ENCODE peak calls at places on chromosomes 5 and 9, in four cellular contexts. W is CD4-positive, alpha-beta T cell; U is DND-41; D is uterus. K is an unnamed sample.

GRCh38 chr5:137342764-137343163 is 156.4 kb downstream of the SPOCK1 start:
- DNase-seq in W (no peak), U (no peak), D (no peak), K (no peak)

GRCh38 chr9:134321571-134321930 is 4.7 kb upstream of the RXRA start:
- DNase-seq in W (no peak), D (no peak), U (no peak), K (no peak)

GRCh38 chr9:130214921-130215320 is 42.7 kb downstream of the NCS1 start:
- DNase-seq in D (no peak), U (no peak), W (no peak), K (no peak)

GRCh38 chr9:130962418-130963316 is 23.6 kb upstream of the FIBCD1 start:
- DNase-seq in W (no peak), U (no peak), D (peak; percentile 19), K (no peak)

GRCh38 chr5:127092690-127093089 is 19.4 kb upstream of the C5orf63 start:
- DNase-seq in W (no peak), U (no peak), D (no peak), K (no peak)

GRCh38 chr5:98635631-98636030 is 137.8 kb upstream of the RGMB start:
- DNase-seq in W (no peak), U (no peak), D (no peak), K (no peak)

GRCh38 chr5:151741678-151742423 is 16.6 kb downstream of the ATOX1 start:
- DNase-seq in D (no peak), W (no peak), U (no peak), K (no peak)

GRCh38 chr5:69517763-69518212 is 25.2 kb downstream of the OCLN start:
- DNase-seq in W (no peak), D (no peak), U (no peak), K (no peak)

GRCh38 chr5:7904170-7904569 is 35.2 kb downstream of the MTRR start:
- DNase-seq in W (no peak), D (no peak), U (no peak), K (no peak)

GRCh38 chr5:127673401-127673800 is 24.5 kb downstream of the CTXN3 start:
- DNase-seq in D (no peak), U (no peak), W (no peak), K (no peak)

GRCh38 chr5:120436996-120437395 is 27.1 kb upstream of the PRR16 start:
- DNase-seq in W (no peak), U (no peak), D (no peak), K (no peak)

GRCh38 chr5:144697847-144698262 is 527.2 kb downstream of the KCTD16 start:
- DNase-seq in U (no peak), D (no peak), W (no peak), K (no peak)

GRCh38 chr9:97570899-97571298 is 62.3 kb downstream of the TSTD2 start:
- DNase-seq in U (no peak), D (peak; percentile 45), W (no peak), K (no peak)

GRCh38 chr5:62718368-62718767 is 139.7 kb downstream of the LRRC70 start:
- DNase-seq in U (no peak), D (no peak), W (no peak), K (no peak)

GRCh38 chr5:142674438-142675210 is 11.3 kb downstream of the FGF1 start:
- DNase-seq in W (no peak), D (peak; percentile 58), U (no peak), K (no peak)

GRCh38 chr5:174317261-174317894 is 271.9 kb downstream of the NSG2 start:
- DNase-seq in W (no peak), U (peak; percentile 15), D (no peak), K (peak; percentile 68)

GRCh38 chr9:131006601-131007000 is 2.4 kb upstream of the LAMC3 start:
- DNase-seq in D (no peak), U (no peak), W (no peak), K (no peak)

GRCh38 chr5:89556215-89557009 is 673.4 kb upstream of the MEF2C start:
- DNase-seq in U (no peak), W (no peak), D (no peak), K (no peak)

GRCh38 chr9:20023237-20023928 is 234.5 kb upstream of the SLC24A2 start:
- DNase-seq in D (no peak), W (no peak), U (no peak), K (no peak)

GRCh38 chr9:126222835-126223431 is 103.7 kb upstream of the MVB12B start:
- DNase-seq in D (no peak), U (no peak), W (no peak), K (no peak)

GRCh38 chr5:151262532-151262931 is 9.5 kb downstream of the GM2A start:
- DNase-seq in W (no peak), U (no peak), D (no peak), K (no peak)

GRCh38 chr9:101465330-101465915 is 29.8 kb upstream of the ALDOB start:
- DNase-seq in W (no peak), D (peak; percentile 27), U (peak; percentile 4), K (no peak)

GRCh38 chr9:107740088-107740980 is 250.8 kb upstream of the KLF4 start:
- DNase-seq in D (peak; percentile 72), W (no peak), U (no peak), K (no peak)

GRCh38 chr5:150651382-150651781 is 9.7 kb upstream of the MYOZ3 start:
- DNase-seq in D (no peak), U (no peak), W (no peak), K (no peak)

GRCh38 chr9:133234577-133235322 is 25.7 kb upstream of the OBP2B start:
- DNase-seq in W (no peak), U (no peak), D (no peak), K (no peak)

GRCh38 chr9:98043921-98044320 is 12.6 kb upstream of the NANS start:
- DNase-seq in U (no peak), W (no peak), D (no peak), K (no peak)

GRCh38 chr9:82764270-82764669 is 298.7 kb downstream of the RASEF start:
- DNase-seq in D (no peak), U (peak; percentile 13), W (no peak), K (no peak)

GRCh38 chr5:143263272-143263810 is 140.1 kb downstream of the NR3C1 start:
- DNase-seq in U (no peak), D (no peak), W (no peak), K (no peak)

GRCh38 chr9:18072967-18073366 is 401.0 kb upstream of the ADAMTSL1 start:
- DNase-seq in D (peak; percentile 68), W (no peak), U (no peak), K (no peak)

GRCh38 chr5:141421489-141421855 is 621 bp downstream of the PCDHGA11 start:
- DNase-seq in D (no peak), W (no peak), U (no peak), K (no peak)

GRCh38 chr5:141419074-141419880 is 1.6 kb upstream of the PCDHGA11 start:
- DNase-seq in U (no peak), W (no peak), D (no peak), K (no peak)

GRCh38 chr5:141422742-141423291 is 2.0 kb downstream of the PCDHGA11 start:
- DNase-seq in W (no peak), D (no peak), U (no peak), K (no peak)

GRCh38 chr5:141420855-141421488 is at the start of gene PCDHGA11:
- DNase-seq in D (no peak), W (no peak), U (peak; percentile 28), K (peak; percentile 37)
- TF ChIP-seq CTCF in D (no peak), W (no peak), U (peak; percentile 67), K (peak; percentile 65)

DNA sequence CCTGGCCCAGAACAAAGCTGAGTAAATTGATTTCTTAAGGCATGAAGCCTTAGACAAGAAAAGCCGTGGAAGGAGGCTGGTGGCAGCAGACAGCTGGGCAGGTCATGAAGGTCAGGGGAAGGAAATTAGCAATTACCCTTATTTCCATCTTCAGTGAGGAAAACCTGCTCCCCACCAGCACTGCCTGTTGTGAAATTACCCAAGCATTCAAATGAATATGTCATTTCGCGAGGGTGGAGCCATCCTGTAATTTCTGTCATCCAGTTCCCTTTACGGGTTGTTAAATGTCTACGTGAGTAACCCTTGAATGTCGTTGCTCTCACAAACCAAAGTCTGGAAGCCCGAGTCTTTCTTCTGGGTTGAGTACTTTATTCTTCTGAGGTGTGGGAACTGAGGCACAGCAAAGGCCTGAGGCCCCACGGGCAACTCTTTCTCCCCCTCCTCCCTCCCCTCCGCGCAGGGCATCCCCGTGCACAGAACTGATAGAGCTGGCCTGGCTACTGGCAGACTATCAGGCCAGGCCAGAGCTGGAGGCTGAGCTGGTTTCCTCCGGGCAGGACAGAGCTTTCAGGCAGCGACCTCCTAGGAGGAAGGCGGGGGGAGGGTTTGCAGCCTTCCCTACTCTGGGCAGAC is 22.0 kb upstream of the AK3 start:
- DNase-seq in D (peak; percentile 43), W (no peak), U (no peak), K (peak; percentile 67)
- TF ChIP-seq CTCF in D (no peak), W (no peak), U (no peak), K (peak; percentile 1)

GRCh38 chr9:3858961-3859360 is 333.2 kb upstream of the RFX3 start:
- DNase-seq in D (no peak), W (no peak), U (no peak), K (no peak)

GRCh38 chr9:3865373-3865772 is 339.6 kb upstream of the RFX3 start:
- DNase-seq in U (no peak), W (no peak), D (no peak), K (no peak)

GRCh38 chr9:3863686-3864085 is 337.9 kb upstream of the RFX3 start:
- DNase-seq in W (no peak), D (no peak), U (no peak), K (no peak)

GRCh38 chr9:3868012-3868411 is 342.2 kb upstream of the RFX3 start:
- DNase-seq in U (no peak), D (no peak), W (no peak), K (no peak)

GRCh38 chr9:3863114-3863528 is 337.3 kb upstream of the RFX3 start:
- DNase-seq in W (no peak), D (no peak), U (no peak), K (no peak)
- TF ChIP-seq CTCF in W (no peak), D (no peak), U (no peak), K (no peak)

GRCh38 chr9:114156311-114156657 is 947 bp downstream of the COL27A1 start:
- DNase-seq in W (no peak), U (no peak), D (no peak), K (no peak)

GRCh38 chr9:114155263-114155966 is at the start of gene COL27A1:
- DNase-seq in U (peak; percentile 70), W (peak; percentile 69), D (peak; percentile 86), K (peak; percentile 97)

GRCh38 chr9:114154597-114155102 is 687 bp upstream of the COL27A1 start:
- DNase-seq in D (no peak), W (no peak), U (no peak), K (no peak)

GRCh38 chr9:114155967-114156294 is 594 bp downstream of the COL27A1 start:
- DNase-seq in D (no peak), U (no peak), W (no peak), K (peak; percentile 30)

DNA sequence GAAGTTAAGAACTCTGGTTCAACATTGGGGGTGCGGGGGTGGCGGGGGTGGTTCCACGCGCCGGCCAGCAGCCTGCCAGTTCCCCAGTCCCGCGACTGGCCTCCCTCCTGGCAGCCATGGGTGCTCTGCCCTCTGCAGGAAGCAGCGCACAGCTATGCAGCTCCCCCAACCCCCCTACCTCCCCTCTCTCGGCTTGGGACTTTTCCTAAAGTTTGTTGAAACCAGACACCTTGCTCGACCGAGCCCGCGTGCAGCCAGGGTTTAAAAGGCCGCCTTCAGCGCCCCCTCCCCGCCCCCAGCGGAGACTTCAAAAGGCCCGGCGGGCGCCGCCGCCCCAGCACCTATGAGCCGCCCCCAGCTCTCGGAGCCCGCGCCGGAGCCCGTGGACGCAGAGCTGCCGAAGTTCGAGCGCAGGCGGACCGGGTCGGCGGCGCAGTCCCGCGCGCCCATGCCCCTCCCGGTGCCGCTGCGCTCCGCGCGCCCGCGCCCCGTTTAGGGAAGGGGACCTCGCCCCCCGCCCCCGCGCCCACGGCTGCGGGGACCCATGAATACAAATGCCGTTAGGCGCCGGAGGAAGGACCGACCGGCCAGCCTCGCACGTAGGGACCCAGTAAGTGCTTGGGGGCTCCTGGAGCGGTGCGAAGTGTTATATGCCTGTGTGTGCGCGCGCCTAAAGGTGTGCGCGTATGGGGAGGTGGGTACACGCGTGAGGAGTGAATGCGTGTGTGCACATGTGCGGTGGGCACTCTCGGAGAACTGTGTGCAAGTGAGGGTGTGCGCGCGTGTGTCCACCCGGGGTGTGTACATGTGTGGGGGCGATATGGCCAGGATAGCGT is 1.4 kb upstream of the COL27A1 start:
- DNase-seq in U (no peak), W (no peak), D (no peak), K (peak; percentile 23)
- TF ChIP-seq CTCF in U (no peak), W (no peak), D (peak; percentile 22), K (no peak)

K was measured in endothelial cell.